ENCODE peak calls at places on chromosome 1, in ten cellular contexts. I, S, O, W, L, R, M, X, D and A are unnamed samples.
A peak's percentile ranks its signal among the peaks of the same experiment; 100 is the strongest.

GRCh38 chr1:15336866-15337265 is 72.8 kb upstream of the EFHD2 start:
- DNase-seq in S (no peak), D (no peak), X (no peak), W (no peak), R (no peak), M (peak; percentile 80), I (no peak), L (no peak), O (no peak), A (no peak)

GRCh38 chr1:3699596-3699995 is 47.3 kb downstream of the TP73 start:
- DNase-seq in M (no peak), S (no peak), L (no peak), D (no peak), R (no peak), O (no peak), W (no peak), I (no peak), X (no peak), A (no peak)

GRCh38 chr1:37108596-37109188 is 74.4 kb upstream of the GRIK3 start:
- DNase-seq in D (no peak), O (no peak), X (no peak), L (no peak), W (no peak), R (no peak), S (no peak), M (peak; percentile 58), I (no peak), A (no peak)

GRCh38 chr1:9315411-9316079 is 22.9 kb downstream of the SPSB1 start:
- DNase-seq in S (no peak), R (no peak), D (no peak), X (peak; percentile 53), I (no peak), W (no peak), L (no peak), O (no peak), M (peak; percentile 51), A (no peak)

GRCh38 chr1:172533511-172534116 is 664 bp downstream of the SUCO start:
- DNase-seq in X (peak; percentile 13), L (peak; percentile 62), W (peak; percentile 42), I (peak; percentile 61), D (peak; percentile 20), R (peak; percentile 27), M (peak; percentile 46), O (peak; percentile 38), S (peak; percentile 28), A (no peak)

GRCh38 chr1:167566766-167567165 is 13.2 kb upstream of the CREG1 start:
- DNase-seq in X (no peak), S (no peak), O (no peak), D (no peak), W (no peak), M (no peak), L (no peak), R (no peak), I (no peak), A (no peak)

GRCh38 chr1:220325306-220325995 is 53.2 kb upstream of the RAB3GAP2 start:
- DNase-seq in R (no peak), D (no peak), W (no peak), M (no peak), L (no peak), I (no peak), O (no peak), X (no peak), S (no peak), A (no peak)

GRCh38 chr1:51973587-51974474 is 16.7 kb downstream of the RAB3B start:
- DNase-seq in O (no peak), R (no peak), X (no peak), M (no peak), L (peak; percentile 61), W (no peak), I (peak; percentile 74), S (peak; percentile 32), D (no peak), A (no peak)

GRCh38 chr1:17668638-17669175 is 86.4 kb upstream of the ACTL8 start:
- DNase-seq in O (no peak), R (no peak), X (no peak), L (no peak), W (no peak), I (no peak), D (no peak), M (peak; percentile 36), S (no peak), A (no peak)

GRCh38 chr1:2322593-2323295 is 68.6 kb downstream of the MORN1 start:
- DNase-seq in S (no peak), O (peak; percentile 89), W (no peak), I (peak; percentile 24), M (peak; percentile 80), X (no peak), D (no peak), R (no peak), L (no peak), A (no peak)

GRCh38 chr1:170518185-170518834 is 13.7 kb upstream of the GORAB start:
- DNase-seq in I (no peak), X (no peak), D (no peak), W (no peak), L (no peak), R (no peak), M (no peak), S (no peak), O (no peak), A (no peak)

GRCh38 chr1:202439308-202439707 is 90.8 kb downstream of the PPP1R12B start:
- DNase-seq in D (no peak), O (no peak), I (no peak), S (no peak), M (peak; percentile 45), R (no peak), X (no peak), L (no peak), W (no peak), A (no peak)

GRCh38 chr1:170836146-170836545 is 99.2 kb upstream of the MROH9 start:
- DNase-seq in X (no peak), I (no peak), S (peak; percentile 1), W (no peak), R (no peak), O (no peak), L (no peak), M (no peak), D (no peak), A (no peak)